ENCODE peak calls at places on chromosomes 1 and 21, in eight cellular contexts. M is DMS 273 treated with DMSO at 0.1 percent for 48 hours; N is brain pericyte; L is endothelial cell; X is T47D; T is stimulated activated CD4-positive, alpha-beta T cell treated with anti-CD3 and anti-CD28 coated beads, Interleukin-15, amount 100 ng/mL, for 1 hour; P is neural progenitor cell; V is cardiac muscle cell. Q is an unnamed sample.

GRCh38 chr1:45498279-45498678 is 1.6 kb downstream of the CCDC163 start:
- DNase-seq in M (no peak), N (no peak), L (no peak), X (no peak), T (no peak), P (no peak), V (no peak), Q (no peak)

GRCh38 chr21:45256912-45257672 is 30.6 kb downstream of the POFUT2 start:
- DNase-seq in M (no peak), N (no peak), L (no peak), X (no peak), T (no peak), P (peak; percentile 18), V (peak; percentile 25), Q (peak; percentile 52)

GRCh38 chr1:55702064-55702463 is 486.9 kb upstream of the USP24 start:
- DNase-seq in M (no peak), N (no peak), L (peak; percentile 46), X (peak; percentile 14), T (no peak), P (no peak), V (peak; percentile 65), Q (peak; percentile 36)

GRCh38 chr1:102120910-102121309 is 124.2 kb upstream of the OLFM3 start:
- DNase-seq in M (no peak), N (no peak), L (no peak), X (no peak), T (no peak), P (no peak), V (no peak), Q (no peak)

GRCh38 chr1:151988405-151988851 is 5.2 kb downstream of the S100A10 start:
- DNase-seq in M (no peak), N (no peak), L (no peak), X (no peak), T (no peak), P (no peak), V (peak; percentile 85), Q (no peak)

GRCh38 chr1:94901841-94902240 is 25.1 kb downstream of the CNN3 start:
- DNase-seq in M (no peak), N (no peak), L (no peak), X (no peak), T (no peak), P (no peak), V (no peak), Q (no peak)

GRCh38 chr1:34591751-34592629 is 162.9 kb upstream of the GJB5 start:
- DNase-seq in M (no peak), N (no peak), L (no peak), X (no peak), T (no peak), P (no peak), V (no peak), Q (peak; percentile 7)

GRCh38 chr1:204578867-204579664 is 62.9 kb downstream of the MDM4 start:
- DNase-seq in M (no peak), N (no peak), L (no peak), X (no peak), T (peak; percentile 16), P (peak; percentile 61), V (peak; percentile 69), Q (peak; percentile 46)

GRCh38 chr1:40187399-40187798 is 26.2 kb downstream of the RLF start:
- DNase-seq in M (no peak), N (no peak), L (no peak), X (no peak), T (no peak), P (no peak), V (no peak), Q (no peak)

GRCh38 chr1:112904071-112904830 is 51.7 kb downstream of the SLC16A1 start:
- DNase-seq in M (no peak), N (no peak), L (no peak), X (no peak), T (peak; percentile 8), P (no peak), V (peak; percentile 71), Q (no peak)

GRCh38 chr1:67647036-67647798 is 37.8 kb upstream of the GADD45A start:
- DNase-seq in M (peak; percentile 91), N (no peak), L (no peak), X (no peak), T (no peak), P (no peak), V (peak; percentile 74), Q (no peak)

GRCh38 chr1:60436148-60436547 is 362.6 kb upstream of the C1orf87 start:
- DNase-seq in M (no peak), N (no peak), L (no peak), X (no peak), T (no peak), P (peak; percentile 56), V (no peak), Q (no peak)

GRCh38 chr1:168135116-168135981 is 1.4 kb downstream of the GPR161 start:
- DNase-seq in M (no peak), N (no peak), L (no peak), X (no peak), T (no peak), P (no peak), V (no peak), Q (peak; percentile 71)

GRCh38 chr21:35113064-35113463 is 64.0 kb upstream of the RUNX1 start:
- DNase-seq in M (no peak), N (no peak), L (no peak), X (no peak), T (no peak), P (no peak), V (no peak), Q (no peak)

GRCh38 chr1:75273110-75273509 is 138.9 kb downstream of the LHX8 start:
- DNase-seq in M (no peak), N (no peak), L (no peak), X (no peak), T (no peak), P (no peak), V (no peak), Q (no peak)

GRCh38 chr1:201999625-202000238 is 10.7 kb upstream of the ELF3 start:
- DNase-seq in M (peak; percentile 19), N (no peak), L (no peak), X (peak; percentile 73), T (no peak), P (peak; percentile 74), V (peak; percentile 63), Q (peak; percentile 74)

GRCh38 chr1:44696789-44697188 is 22.3 kb downstream of the ARMH1 start:
- DNase-seq in M (no peak), N (no peak), L (no peak), X (no peak), T (no peak), P (no peak), V (no peak), Q (no peak)

GRCh38 chr1:9181990-9182783 is 52.4 kb upstream of the H6PD start:
- DNase-seq in M (no peak), N (no peak), L (peak; percentile 58), X (peak; percentile 72), T (no peak), P (peak; percentile 66), V (peak; percentile 64), Q (peak; percentile 63)

GRCh38 chr1:231186356-231187115 is 24.7 kb downstream of the TRIM67 start:
- DNase-seq in M (no peak), N (no peak), L (no peak), X (no peak), T (no peak), P (no peak), V (no peak), Q (no peak)

GRCh38 chr1:201660931-201661822 is 122.2 kb downstream of the NAV1 start:
- DNase-seq in M (no peak), N (no peak), L (no peak), X (no peak), T (no peak), P (no peak), V (no peak), Q (no peak)

GRCh38 chr1:206738370-206739366 is 31.9 kb upstream of the IL19 start:
- DNase-seq in M (peak; percentile 45), N (no peak), L (no peak), X (peak; percentile 67), T (no peak), P (peak; percentile 29), V (peak; percentile 39), Q (peak; percentile 54)

GRCh38 chr1:44261475-44261853 is 48.2 kb downstream of the DMAP1 start:
- DNase-seq in M (no peak), N (no peak), L (no peak), X (no peak), T (no peak), P (peak; percentile 75), V (no peak), Q (peak; percentile 20)

GRCh38 chr1:77824083-77824482 is 44.6 kb downstream of the MIGA1 start:
- DNase-seq in M (no peak), N (no peak), L (no peak), X (no peak), T (no peak), P (no peak), V (peak; percentile 62), Q (no peak)